ENCODE peak calls at places on chromosomes 2 and 18, in nine cellular contexts. Q, R, N, W, F, K, G, J and C are unnamed samples.
A peak's percentile ranks its signal among the peaks of the same experiment; 100 is the strongest.

GRCh38 chr2:98502556-98503335 is 58.1 kb downstream of the INPP4A start:
- DNase-seq in F (peak; percentile 47), R (no peak), Q (no peak), W (no peak), K (no peak), G (peak; percentile 56), J (no peak), N (peak; percentile 81), C (no peak)

GRCh38 chr18:12657849-12658829 is at the start of gene SPIRE1:
- DNase-seq in G (peak; percentile 73), N (peak; percentile 55), K (peak; percentile 29), F (peak; percentile 68), R (no peak), J (peak; percentile 86), W (no peak), Q (peak; percentile 24), C (no peak)

GRCh38 chr2:202036601-202037037 is 3.0 kb downstream of the FZD7 start:
- DNase-seq in R (no peak), W (no peak), G (peak; percentile 45), N (no peak), K (no peak), F (no peak), J (no peak), Q (no peak), C (no peak)

GRCh38 chr2:23381084-23381483 is 3.9 kb upstream of the KLHL29 start:
- DNase-seq in Q (no peak), K (peak; percentile 18), G (peak; percentile 71), R (no peak), W (no peak), J (peak; percentile 86), F (peak; percentile 76), N (peak; percentile 86), C (peak; percentile 24)

GRCh38 chr2:7572460-7572859 is 655.2 kb downstream of the RNF144A start:
- DNase-seq in Q (no peak), F (no peak), W (no peak), R (no peak), G (no peak), N (no peak), J (no peak), K (no peak), C (no peak)

GRCh38 chr2:62304429-62305417 is 108.8 kb downstream of the B3GNT2 start:
- DNase-seq in K (peak; percentile 57), R (no peak), G (peak; percentile 98), Q (no peak), N (peak; percentile 93), J (peak; percentile 86), W (peak; percentile 50), F (peak; percentile 86), C (peak; percentile 27)

GRCh38 chr2:122237506-122237905 is 482.1 kb downstream of the TSN start:
- DNase-seq in Q (no peak), G (no peak), N (no peak), K (no peak), F (no peak), R (no peak), J (no peak), W (no peak), C (no peak)

GRCh38 chr18:77114564-77115391 is 17.8 kb downstream of the MBP start:
- DNase-seq in G (peak; percentile 98), R (peak; percentile 61), N (peak; percentile 85), W (peak; percentile 65), F (peak; percentile 97), K (peak; percentile 93), Q (peak; percentile 82), J (peak; percentile 95), C (no peak)

GRCh38 chr18:9436176-9436575 is 39.1 kb upstream of the RALBP1 start:
- DNase-seq in G (no peak), F (no peak), N (no peak), R (no peak), W (no peak), J (no peak), K (no peak), Q (no peak), C (no peak)

GRCh38 chr2:181037922-181038321 is 57.5 kb downstream of the UBE2E3 start:
- DNase-seq in W (no peak), Q (no peak), J (no peak), G (peak; percentile 43), R (no peak), K (no peak), N (peak; percentile 76), F (no peak), C (no peak)

DNA sequence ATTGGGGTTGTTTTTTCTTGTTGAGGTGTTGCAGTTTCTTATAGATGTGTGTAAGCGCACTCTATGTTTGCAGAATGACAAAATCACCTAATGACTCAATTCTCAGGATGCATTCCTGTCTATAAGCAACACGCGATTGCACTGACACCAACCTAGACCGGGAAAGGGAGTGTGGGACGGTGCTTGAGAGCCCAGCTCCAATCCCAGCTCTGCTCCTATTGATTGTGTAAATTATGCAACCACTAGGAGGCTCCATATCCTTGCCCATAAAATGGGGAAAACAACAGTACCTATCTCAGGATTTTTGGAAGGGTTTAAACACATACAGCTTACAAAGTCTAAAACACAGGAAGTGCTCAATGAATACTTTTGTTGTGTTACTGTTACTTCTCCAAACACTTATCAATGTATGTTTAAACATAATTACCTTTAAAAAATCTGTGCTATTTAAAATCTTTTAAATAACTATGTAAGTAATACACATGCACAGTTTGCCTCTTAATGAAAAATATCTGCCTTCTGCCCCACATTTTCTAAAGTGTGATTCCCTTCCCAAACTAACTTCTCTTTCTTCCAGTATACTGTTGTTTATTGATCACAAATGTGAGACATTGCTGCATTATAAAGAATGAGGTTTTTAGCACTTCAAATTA is 132.5 kb downstream of the SPHKAP start:
- DNase-seq in F (no peak), Q (no peak), N (peak; percentile 76), G (peak; percentile 69), J (no peak), K (peak; percentile 49), W (no peak), R (no peak), C (peak; percentile 21)
- TF ChIP-seq CTCF in F (peak; percentile 67), Q (no peak), N (peak; percentile 76), G (peak; percentile 75), J (peak; percentile 54), K (peak; percentile 80), W (peak; percentile 21), R (peak; percentile 17), C (peak; percentile 48)

DNA sequence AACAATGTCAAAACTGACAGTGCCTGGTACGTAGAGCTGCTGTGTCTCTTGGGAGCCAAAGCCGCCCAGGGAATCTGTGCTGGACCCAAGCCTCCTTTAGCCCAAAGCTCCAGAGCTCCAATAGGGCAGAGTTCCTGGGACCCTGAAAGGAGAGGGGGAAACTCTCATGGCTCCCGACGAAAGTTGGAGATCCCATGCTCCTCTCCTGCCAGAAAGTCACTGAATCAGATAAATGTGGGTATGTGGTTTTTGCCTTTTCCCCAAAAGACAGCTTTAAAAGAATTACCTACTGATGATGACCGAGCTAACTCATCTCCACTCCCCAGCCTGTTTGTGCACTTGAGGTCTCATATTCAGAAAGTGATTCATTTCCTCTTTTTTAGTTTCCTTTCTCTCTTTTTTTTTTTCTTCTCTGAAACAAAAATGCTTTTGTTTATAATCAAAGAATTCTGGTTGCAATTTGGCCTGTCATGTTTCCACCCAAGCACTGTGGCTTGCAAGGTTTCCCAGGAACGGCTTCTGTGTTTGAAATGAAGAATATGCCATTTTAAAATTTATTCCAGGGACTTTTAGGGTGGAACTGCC is 14.1 kb upstream of the PMAIP1 start:
- DNase-seq in W (no peak), R (no peak), K (no peak), Q (no peak), G (peak; percentile 89), F (no peak), J (no peak), N (peak; percentile 87), C (peak; percentile 70)
- H3K4me3 ChIP-seq in W (peak overlapping the region; percentile 7), R (no peak overlapping the region), K (no peak overlapping the region), Q (no peak overlapping the region), G (peak overlapping the region; percentile 5), F (no peak overlapping the region), J (no peak overlapping the region), N (peak overlapping the region; percentile 4), C (peak overlapping the region; percentile 10)

DNA sequence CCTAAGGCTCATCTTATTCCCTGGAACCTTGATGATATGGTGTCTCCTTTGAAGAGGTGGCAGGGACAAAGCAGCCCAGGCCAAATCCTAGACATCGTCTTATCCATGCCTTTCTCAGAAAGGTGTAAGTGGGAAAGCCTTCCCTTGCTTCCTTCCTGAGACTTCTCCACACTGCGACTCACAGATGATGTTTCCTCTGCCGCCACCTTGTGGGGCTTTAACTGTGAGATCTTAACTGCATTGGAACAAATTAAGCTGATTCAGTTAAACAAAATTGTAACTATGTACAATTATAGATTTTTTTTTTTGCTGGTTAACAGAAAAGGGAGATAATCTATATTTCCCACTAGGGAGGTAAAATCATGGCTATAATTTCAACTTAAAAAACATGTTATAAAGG is 10.0 kb upstream of the GCA start:
- DNase-seq in R (no peak), W (no peak), Q (peak; percentile 26), N (peak; percentile 52), J (no peak), F (no peak), G (peak; percentile 52), K (peak; percentile 38), C (no peak)
- TF ChIP-seq CTCF in R (peak; percentile 30), W (peak; percentile 46), Q (peak; percentile 17), N (peak; percentile 59), J (peak; percentile 30), F (peak; percentile 38), G (peak; percentile 70), K (peak; percentile 69), C (peak; percentile 59)

GRCh38 chr2:237616373-237617304 is 10.7 kb upstream of the LRRFIP1 start:
- DNase-seq in J (no peak), W (peak; percentile 58), R (no peak), G (peak; percentile 60), N (peak; percentile 89), K (no peak), Q (no peak), F (no peak), C (peak; percentile 69)

GRCh38 chr2:237614151-237614720 is 13.2 kb upstream of the LRRFIP1 start:
- DNase-seq in Q (no peak), J (no peak), G (peak; percentile 58), R (no peak), W (no peak), K (peak; percentile 100), F (no peak), N (no peak), C (no peak)

GRCh38 chr2:237615631-237616249 is 11.6 kb upstream of the LRRFIP1 start:
- DNase-seq in G (no peak), Q (no peak), N (no peak), J (no peak), K (no peak), R (no peak), F (no peak), W (no peak), C (no peak)

GRCh38 chr2:237618449-237618848 is 8.9 kb upstream of the LRRFIP1 start:
- DNase-seq in N (peak; percentile 75), G (no peak), R (no peak), K (no peak), Q (no peak), J (no peak), W (peak; percentile 53), F (no peak), C (no peak)

DNA sequence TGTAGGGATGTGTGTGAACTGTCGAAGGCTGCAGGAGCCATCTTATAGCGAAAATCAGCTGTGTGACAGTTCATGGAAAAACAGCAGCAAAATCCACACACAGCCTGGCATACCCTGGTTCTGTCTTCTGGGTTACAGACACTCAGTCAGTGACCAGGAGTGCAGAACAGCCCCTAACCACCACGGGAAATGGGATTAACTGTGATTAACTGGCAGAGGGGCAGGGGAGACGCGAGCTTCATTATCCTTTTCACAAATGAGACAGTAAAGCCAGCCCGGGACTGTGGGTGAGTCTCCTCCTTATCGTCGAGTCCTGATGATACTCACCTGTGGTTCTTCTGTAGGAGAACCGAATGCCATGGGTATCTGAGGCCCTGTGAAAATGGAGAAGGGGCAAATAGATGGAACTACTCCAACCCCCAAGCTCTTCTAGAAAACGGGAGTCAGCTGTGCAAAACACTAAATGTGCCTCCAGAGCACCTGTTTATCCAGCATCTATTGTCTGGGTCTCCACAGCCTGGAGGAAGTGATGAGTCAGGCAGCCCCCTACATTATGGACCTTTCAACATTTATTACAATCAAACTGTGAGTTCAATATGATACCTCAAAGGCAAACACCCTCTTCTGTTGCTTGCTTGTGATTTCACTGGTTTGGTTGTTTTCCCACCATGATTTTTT is 9.9 kb upstream of the LRRFIP1 start:
- DNase-seq in Q (no peak), K (no peak), R (no peak), J (no peak), F (no peak), G (no peak), W (no peak), N (peak; percentile 14), C (no peak)
- H3K4me3 ChIP-seq in Q (no peak overlapping the region), K (no peak overlapping the region), R (no peak overlapping the region), J (no peak overlapping the region), F (no peak overlapping the region), G (no peak overlapping the region), W (no peak overlapping the region), N (no peak overlapping the region), C (no peak overlapping the region)